ENCODE peak calls at places on chromosomes 12 and 14, in seven cellular contexts. N, Q, Y, B, A, H and J are unnamed samples. For H3K4me1 and H3K9me3, the result is how much of the 10 kb centered on the place peaks cover.

GRCh38 chr12:49389092-49389703 is 21.9 kb downstream of the SPATS2 start:
- DNase-seq in Q (peak), A (no peak), H (no peak), N (no peak), B (no peak), Y (no peak), J (peak)

GRCh38 chr14:74888164-74889158 is 6.7 kb downstream of the DLST start:
- DNase-seq in Q (no peak), N (no peak), H (no peak), A (peak), Y (no peak), B (no peak), J (no peak)

GRCh38 chr12:109617496-109617895 is 43.9 kb downstream of the MVK start:
- DNase-seq in N (no peak), A (no peak), H (no peak), Y (no peak), Q (no peak), B (no peak), J (no peak)

GRCh38 chr14:96011131-96011530 is 28.0 kb upstream of the C14orf132 start:
- DNase-seq in Y (no peak), H (no peak), A (no peak), B (no peak), N (no peak), Q (no peak), J (no peak)

GRCh38 chr14:82447586-82447985 is 913.9 kb upstream of the SEL1L start:
- DNase-seq in H (no peak), Y (no peak), Q (no peak), A (no peak), N (no peak), B (no peak), J (no peak)

GRCh38 chr12:107091989-107092641 is 1.2 kb downstream of the CRY1 start:
- DNase-seq in N (peak), Q (no peak), H (peak), B (peak), Y (peak), A (peak), J (no peak)

GRCh38 chr12:9805883-9806282 is 21.4 kb upstream of the KLRF1 start:
- DNase-seq in B (no peak), A (no peak), N (no peak), Y (no peak), H (no peak), Q (no peak), J (no peak)

GRCh38 chr12:92123780-92124707 is 21.6 kb downstream of the BTG1 start:
- DNase-seq in B (no peak), A (no peak), N (peak), Q (no peak), H (no peak), Y (peak), J (no peak)

GRCh38 chr12:115810166-115810565 is 467.3 kb downstream of the MED13L start:
- DNase-seq in H (no peak), A (no peak), B (no peak), Y (no peak), N (no peak), Q (no peak), J (no peak)

GRCh38 chr12:108237272-108237671 is 101.8 kb downstream of the CMKLR1 start:
- DNase-seq in B (no peak), Q (no peak), N (no peak), Y (no peak), A (peak), H (peak), J (no peak)

GRCh38 chr12:69468237-69469026 is 1.8 kb upstream of the FRS2 start:
- DNase-seq in Q (no peak), N (peak), B (no peak), A (peak), Y (no peak), H (no peak), J (no peak)

GRCh38 chr14:102479777-102480176 is 29.8 kb downstream of the ANKRD9 start:
- DNase-seq in Y (no peak), N (no peak), A (no peak), B (peak), H (no peak), Q (peak), J (peak)

GRCh38 chr12:132572106-132572505 is 38.3 kb downstream of the LRCOL1 start:
- DNase-seq in B (no peak), H (no peak), Y (no peak), A (no peak), Q (peak), N (no peak), J (no peak)

GRCh38 chr14:23362200-23362599 is 2.8 kb downstream of the EFS start:
- DNase-seq in H (peak), N (no peak), A (no peak), Y (peak), B (no peak), Q (no peak), J (no peak)
- H3K4me1 ChIP-seq in H (under half), N (under half), A (under half), Y (under half), B (under half), Q (under half), J (under half)

GRCh38 chr12:101172316-101172715 is 37.7 kb downstream of the SLC5A8 start:
- DNase-seq in Q (no peak), H (no peak), B (peak), N (peak), A (peak), Y (peak), J (no peak)
- TF ChIP-seq CTCF in Q (peak), H (peak), B (peak), N (no peak), A (peak), Y (no peak), J (no peak)

GRCh38 chr14:101318271-101318670 is 243.0 kb upstream of the DIO3 start:
- DNase-seq in Y (no peak), B (no peak), N (no peak), H (no peak), A (no peak), Q (no peak), J (no peak)
- H3K9me3 ChIP-seq in Y (under half), B (under half), N (under half), H (under half), A (under half), Q (under half), J (under half)

GRCh38 chr12:53053223-53054111 is 3.6 kb downstream of the TNS2 start:
- DNase-seq in Q (no peak), A (peak), B (no peak), N (peak), H (peak), Y (no peak), J (peak)
- H3K4me1 ChIP-seq in Q (half or more), A (half or more), B (under half), N (under half), H (half or more), Y (under half), J (half or more)